ENCODE peak calls at places on chromosomes 6 and 20, in four cellular contexts. E is GM12891, X is K562, O is GM12878. H is an unnamed sample.

GRCh38 chr20:37411408-37412306 is 65.7 kb downstream of the SRC start:
- DNase-seq in X (no peak), E (no peak), O (no peak), H (peak)

GRCh38 chr6:170423814-170424633 is 117.5 kb downstream of the FAM120B start:
- DNase-seq in E (no peak), O (no peak), X (no peak), H (no peak)

GRCh38 chr20:48657426-48658197 is 170.2 kb downstream of the PREX1 start:
- DNase-seq in X (peak), E (peak), O (peak), H (peak)

GRCh38 chr6:122491915-122492537 is 20.4 kb upstream of the SERINC1 start:
- DNase-seq in X (peak), O (no peak), E (peak), H (peak)

GRCh38 chr6:98835149-98836024 is 1.0 kb downstream of the POU3F2 start:
- DNase-seq in O (no peak), E (no peak), X (no peak), H (no peak)

GRCh38 chr6:80425089-80425823 is 318.8 kb downstream of the BCKDHB start:
- DNase-seq in E (no peak), X (no peak), O (no peak), H (no peak)

GRCh38 chr6:10404107-10404798 is 10.6 kb downstream of the TFAP2A start:
- DNase-seq in X (peak), O (peak), E (peak), H (peak)

GRCh38 chr20:8557711-8558110 is 425.6 kb downstream of the PLCB1 start:
- DNase-seq in O (no peak), X (no peak), E (no peak), H (no peak)

GRCh38 chr20:34925341-34925740 is 30.3 kb downstream of the GSS start:
- DNase-seq in O (no peak), E (no peak), X (no peak), H (no peak)

GRCh38 chr6:148082721-148083120 is 259.9 kb upstream of the SASH1 start:
- DNase-seq in X (no peak), E (no peak), O (no peak), H (no peak)

GRCh38 chr20:46350201-46350985 is 42.1 kb upstream of the CDH22 start:
- DNase-seq in X (peak), O (peak), E (peak), H (peak)

GRCh38 chr6:128570439-128571063 is 50.2 kb upstream of the PTPRK start:
- DNase-seq in E (no peak), O (no peak), X (no peak), H (no peak)

GRCh38 chr20:63520594-63520938 is at the start of gene PPDPF:
- DNase-seq in E (peak), O (no peak), X (peak), H (peak)

GRCh38 chr6:130222775-130223174 is at the start of gene SAMD3:
- DNase-seq in O (no peak), E (no peak), X (no peak), H (no peak)

GRCh38 chr6:149851461-149851860 is 12.7 kb downstream of the LRP11 start:
- DNase-seq in E (no peak), X (no peak), O (no peak), H (no peak)

GRCh38 chr6:104682722-104683643 is 176.7 kb downstream of the HACE1 start:
- DNase-seq in E (peak), X (peak), O (no peak), H (peak)

GRCh38 chr6:128465368-128466343 is 54.7 kb downstream of the PTPRK start:
- DNase-seq in O (no peak), E (no peak), X (no peak), H (no peak)

GRCh38 chr20:48704761-48705160 is 123.0 kb downstream of the PREX1 start:
- DNase-seq in E (no peak), O (no peak), X (no peak), H (no peak)

GRCh38 chr6:53493635-53494025 is 51.3 kb downstream of the GCLC start:
- DNase-seq in E (no peak), O (no peak), X (no peak), H (no peak)

GRCh38 chr20:61812771-61813485 is 252.8 kb downstream of the TAF4 start:
- DNase-seq in O (no peak), E (no peak), X (no peak), H (no peak)

GRCh38 chr20:61812121-61812520 is 253.6 kb downstream of the TAF4 start:
- DNase-seq in O (no peak), X (no peak), E (no peak), H (no peak)

GRCh38 chr20:61809006-61809770 is 256.5 kb downstream of the TAF4 start:
- DNase-seq in E (no peak), O (no peak), X (no peak), H (no peak)

GRCh38 chr20:61810066-61810708 is 255.5 kb downstream of the TAF4 start:
- DNase-seq in E (no peak), X (no peak), O (no peak), H (no peak)

DNA sequence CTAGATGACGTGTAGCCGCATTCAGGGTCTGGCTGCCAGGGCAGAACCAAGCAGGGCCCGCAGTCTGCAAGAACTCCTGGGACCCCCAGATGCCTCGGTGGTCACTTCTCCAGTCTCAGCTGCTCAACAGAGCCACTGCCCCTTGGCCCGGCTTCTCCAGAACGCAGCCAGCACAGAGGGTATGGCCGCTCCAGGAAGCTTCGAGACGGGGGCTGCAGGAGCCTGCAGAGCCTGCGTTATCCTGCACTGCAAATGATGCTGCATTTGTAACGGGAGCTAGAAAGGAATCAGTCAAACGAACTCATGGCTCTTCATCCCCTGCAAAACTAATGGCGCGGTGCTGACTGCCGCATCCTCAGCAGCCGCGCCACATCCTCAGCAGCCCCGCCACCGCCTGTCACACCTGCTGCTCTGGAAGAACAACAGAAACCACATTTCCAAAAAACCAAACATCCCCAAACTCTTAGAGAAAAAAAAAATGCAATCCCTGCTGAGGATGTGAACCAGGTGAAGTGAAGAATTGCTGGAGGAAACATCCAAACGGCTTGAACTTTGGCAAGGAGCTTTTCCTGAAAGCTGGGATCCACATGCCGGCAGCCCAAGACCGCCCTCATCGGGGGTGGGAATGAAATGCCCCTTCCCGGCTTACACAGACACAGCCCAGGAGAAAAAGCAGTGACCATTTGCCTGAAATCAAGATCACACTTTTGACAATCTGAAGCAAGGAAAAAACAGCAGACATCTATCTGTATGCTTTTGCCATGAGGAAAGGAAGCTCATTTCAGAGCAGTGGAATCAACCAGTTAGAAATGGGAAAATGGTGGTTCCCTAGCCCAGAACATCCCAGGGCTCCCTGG is 254.7 kb downstream of the TAF4 start:
- DNase-seq in O (no peak), X (no peak), E (no peak), H (no peak)
- TF ChIP-seq SPI1 in O (no peak), X (no peak), E (no peak), H (no peak)

DNA sequence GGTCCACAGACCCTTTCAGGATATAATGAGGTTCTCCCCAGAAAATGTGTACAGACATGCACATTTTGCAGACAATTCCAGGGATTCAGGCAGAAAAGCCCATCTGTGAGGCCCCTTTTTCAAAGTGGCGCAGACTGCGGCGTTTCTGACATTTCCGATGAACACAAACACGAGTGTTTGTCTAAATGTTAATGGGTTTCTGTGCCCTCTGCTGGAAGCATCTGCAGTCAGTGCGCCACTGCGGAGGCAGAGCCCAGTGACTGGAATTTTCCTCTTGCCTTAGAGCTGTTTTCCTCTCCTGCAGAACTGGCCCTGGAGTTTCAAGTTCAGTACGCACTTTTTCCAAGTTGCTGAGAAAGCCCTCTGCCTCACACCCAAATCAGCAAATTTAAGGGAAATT is 15.3 kb downstream of the ANKRD60 start:
- DNase-seq in X (no peak), E (no peak), O (no peak), H (no peak)
- TF ChIP-seq SPI1 in X (no peak), E (no peak), O (no peak), H (no peak)

GRCh38 chr6:4665489-4666417 is 110.5 kb upstream of the CDYL start:
- DNase-seq in E (no peak), O (no peak), X (no peak), H (no peak)
- TF ChIP-seq SPI1 in E (no peak), O (no peak), X (peak), H (no peak)

GRCh38 chr20:50320005-50320909 is 129.6 kb downstream of the CEBPB start:
- DNase-seq in O (no peak), X (no peak), E (no peak), H (no peak)

GRCh38 chr20:50321797-50322480 is 131.3 kb downstream of the CEBPB start:
- DNase-seq in O (no peak), X (no peak), E (no peak), H (no peak)

GRCh38 chr20:50323209-50323608 is 132.6 kb downstream of the CEBPB start:
- DNase-seq in O (no peak), X (no peak), E (no peak), H (no peak)

GRCh38 chr20:50322703-50323131 is 132.1 kb downstream of the CEBPB start:
- DNase-seq in X (no peak), O (no peak), E (no peak), H (no peak)

GRCh38 chr20:50320910-50321796 is 130.5 kb downstream of the CEBPB start:
- DNase-seq in E (no peak), X (peak), O (no peak), H (no peak)
- TF ChIP-seq SPI1 in E (no peak), X (no peak), O (no peak), H (peak)

GRCh38 chr6:28953039-28953872 is 29.5 kb upstream of the TRIM27 start:
- DNase-seq in O (peak), E (no peak), X (peak), H (no peak)

GRCh38 chr6:28960846-28961500 is 37.2 kb upstream of the TRIM27 start:
- DNase-seq in E (no peak), X (peak), O (no peak), H (no peak)

DNA sequence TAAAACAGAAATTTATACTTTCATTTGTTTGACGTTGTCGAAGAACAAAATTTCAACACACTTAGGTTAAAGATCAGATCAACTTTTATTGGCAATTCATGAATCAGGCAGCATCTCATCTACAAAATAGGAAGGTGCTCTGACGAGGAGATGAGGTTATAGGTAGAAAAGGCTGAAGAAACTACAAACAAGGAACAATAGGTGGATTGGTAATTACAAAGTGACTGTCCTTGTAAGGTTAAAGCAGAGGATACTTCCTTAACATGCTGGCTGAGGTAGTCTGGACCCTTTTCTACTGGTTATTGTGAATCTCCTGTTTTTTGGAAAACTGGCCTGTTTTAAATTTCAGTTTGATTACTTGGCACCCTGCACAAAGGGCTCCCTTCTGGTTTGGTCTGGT is 32.5 kb upstream of the TRIM27 start:
- DNase-seq in O (no peak), X (peak), E (no peak), H (no peak)
- TF ChIP-seq SPI1 in O (no peak), X (no peak), E (no peak), H (no peak)

DNA sequence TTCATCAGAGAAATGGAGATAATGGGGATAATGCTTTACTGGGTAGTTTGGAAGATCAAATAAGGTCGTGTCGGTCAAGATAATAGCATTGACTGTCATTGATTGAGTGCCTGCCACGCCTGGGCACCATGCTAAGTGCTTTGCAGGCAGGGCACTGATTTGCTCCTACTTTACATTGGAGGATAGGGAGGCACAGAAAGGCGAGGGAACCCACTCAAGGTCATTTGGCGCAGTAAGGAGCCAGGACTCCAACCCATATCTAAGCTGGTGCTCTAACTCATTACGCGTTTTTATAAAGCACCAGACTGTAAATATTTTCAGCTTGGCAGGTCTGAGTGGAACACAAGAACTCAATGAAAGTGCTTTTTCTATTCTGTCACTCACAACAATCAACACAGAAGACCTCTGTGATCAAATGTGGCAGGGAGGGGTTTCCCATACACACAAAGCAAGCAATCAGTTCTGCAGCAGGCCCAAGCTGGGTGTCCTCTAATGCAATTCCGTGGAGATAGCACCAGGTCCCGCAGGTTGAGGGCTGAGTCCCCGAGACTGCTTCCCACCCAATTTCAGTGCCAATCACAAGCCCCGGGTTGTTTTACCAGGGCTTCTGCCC is 373.6 kb downstream of the CDH26 start:
- DNase-seq in E (no peak), X (no peak), O (no peak), H (no peak)
- TF ChIP-seq SPI1 in E (no peak), X (no peak), O (no peak), H (no peak)

GRCh38 chr6:90707223-90707622 is 120.4 kb upstream of the MAP3K7 start:
- DNase-seq in O (no peak), X (no peak), E (no peak), H (no peak)
- TF ChIP-seq SPI1 in O (no peak), X (no peak), E (no peak), H (no peak)

H was measured in HL-60.